ENCODE peak calls at places on chromosome 3, in six cellular contexts. X is mesenchymal stem cell, H is neuronal stem cell, B is IMR-90, Y is H1, D is trophoblast cell. Q is an unnamed sample.

GRCh38 chr3:50542177-50543034 is 25.1 kb downstream of the C3orf18 start:
- DNase-seq in X (peak; percentile 65), H (peak; percentile 77), B (peak; percentile 52), Y (peak; percentile 50), D (peak; percentile 85), Q (peak; percentile 78)

GRCh38 chr3:16319307-16319706 is 54.3 kb downstream of the OXNAD1 start:
- DNase-seq in X (no peak), H (no peak), B (no peak), Y (no peak), D (peak; percentile 69), Q (peak; percentile 57)

GRCh38 chr3:17155951-17156350 is 271.2 kb downstream of the PLCL2 start:
- DNase-seq in X (no peak), H (no peak), B (no peak), Y (no peak), D (no peak), Q (no peak)

GRCh38 chr3:60017631-60018030 is 967.8 kb upstream of the CFAP20DC start:
- DNase-seq in X (no peak), H (no peak), B (no peak), Y (no peak), D (no peak), Q (no peak)

GRCh38 chr3:47636921-47637320 is 58.3 kb upstream of the CSPG5 start:
- DNase-seq in X (no peak), H (no peak), B (no peak), Y (no peak), D (no peak), Q (no peak)

GRCh38 chr3:55408193-55408826 is 78.8 kb downstream of the WNT5A start:
- DNase-seq in X (no peak), H (no peak), B (peak; percentile 15), Y (no peak), D (no peak), Q (no peak)

GRCh38 chr3:94862703-94863102 is 799.8 kb downstream of the NSUN3 start:
- DNase-seq in X (peak; percentile 33), H (no peak), B (no peak), Y (no peak), D (peak; percentile 49), Q (no peak)

GRCh38 chr3:105559856-105560255 is 193.1 kb downstream of the ALCAM start:
- DNase-seq in X (peak; percentile 59), H (no peak), B (peak; percentile 72), Y (no peak), D (no peak), Q (no peak)

GRCh38 chr3:56787784-56788256 is 13.9 kb downstream of the ARHGEF3 start:
- DNase-seq in X (no peak), H (no peak), B (no peak), Y (no peak), D (no peak), Q (no peak)

GRCh38 chr3:64308931-64309330 is 83.7 kb upstream of the PRICKLE2 start:
- DNase-seq in X (no peak), H (no peak), B (no peak), Y (no peak), D (no peak), Q (no peak)

GRCh38 chr3:188271226-188271894 is 117.4 kb downstream of the LPP start:
- DNase-seq in X (no peak), H (no peak), B (no peak), Y (no peak), D (no peak), Q (no peak)

GRCh38 chr3:117080899-117081298 is 371.3 kb downstream of the TUSC7 start:
- DNase-seq in X (no peak), H (no peak), B (peak; percentile 4), Y (peak; percentile 29), D (no peak), Q (no peak)

GRCh38 chr3:129185774-129186173 is 2.1 kb upstream of the CNBP start:
- DNase-seq in X (no peak), H (no peak), B (no peak), Y (no peak), D (no peak), Q (no peak)

GRCh38 chr3:191774485-191774884 is 313.5 kb downstream of the PYDC2 start:
- DNase-seq in X (peak; percentile 85), H (no peak), B (no peak), Y (no peak), D (peak; percentile 89), Q (no peak)

GRCh38 chr3:146682176-146682575 is 77.0 kb upstream of the PLSCR5 start:
- DNase-seq in X (no peak), H (no peak), B (peak; percentile 0), Y (no peak), D (no peak), Q (no peak)

GRCh38 chr3:111750278-111750884 is 108.7 kb upstream of the PHLDB2 start:
- DNase-seq in X (no peak), H (no peak), B (no peak), Y (no peak), D (peak; percentile 21), Q (no peak)

GRCh38 chr3:100634493-100635272 is 25.3 kb downstream of the ADGRG7 start:
- DNase-seq in X (peak; percentile 33), H (no peak), B (peak; percentile 6), Y (no peak), D (peak; percentile 17), Q (no peak)

GRCh38 chr3:31755911-31756658 is 223.4 kb downstream of the STT3B start:
- DNase-seq in X (no peak), H (no peak), B (no peak), Y (no peak), D (no peak), Q (no peak)

GRCh38 chr3:35565048-35565447 is 74.3 kb upstream of the ARPP21 start:
- DNase-seq in X (no peak), H (no peak), B (no peak), Y (no peak), D (no peak), Q (no peak)

GRCh38 chr3:50238549-50239026 is 2.6 kb downstream of the GNAI2 start:
- DNase-seq in X (no peak), H (no peak), B (no peak), Y (no peak), D (no peak), Q (no peak)

GRCh38 chr3:12186046-12186445 is 27.3 kb upstream of the TIMP4 start:
- DNase-seq in X (no peak), H (no peak), B (no peak), Y (no peak), D (no peak), Q (no peak)

GRCh38 chr3:80688814-80689213 is 921.0 kb upstream of the ROBO1 start:
- DNase-seq in X (peak; percentile 11), H (no peak), B (no peak), Y (no peak), D (peak; percentile 42), Q (no peak)

GRCh38 chr3:149936812-149937230 is 33.9 kb downstream of the PFN2 start:
- DNase-seq in X (peak; percentile 77), H (peak; percentile 35), B (peak; percentile 62), Y (peak; percentile 50), D (peak; percentile 70), Q (peak; percentile 73)

GRCh38 chr3:134463676-134464611 is 21.8 kb downstream of the ANAPC13 start:
- DNase-seq in X (peak; percentile 89), H (peak; percentile 94), B (peak; percentile 99), Y (peak; percentile 79), D (peak; percentile 95), Q (peak; percentile 90)

GRCh38 chr3:31968391-31968926 is 12.6 kb downstream of the OSBPL10 start:
- DNase-seq in X (peak; percentile 69), H (no peak), B (peak; percentile 77), Y (no peak), D (peak; percentile 61), Q (no peak)

GRCh38 chr3:72595927-72596610 is 252.2 kb downstream of the SHQ1 start:
- DNase-seq in X (no peak), H (no peak), B (no peak), Y (no peak), D (no peak), Q (no peak)

GRCh38 chr3:78414261-78414660 is 1353.5 kb downstream of the ROBO1 start:
- DNase-seq in X (no peak), H (no peak), B (no peak), Y (no peak), D (no peak), Q (no peak)

GRCh38 chr3:139269984-139270383 is 73.8 kb upstream of the MRPS22 start:
- DNase-seq in X (no peak), H (no peak), B (no peak), Y (no peak), D (no peak), Q (no peak)

GRCh38 chr3:194098036-194098871 is 37.7 kb upstream of the HES1 start:
- DNase-seq in X (no peak), H (no peak), B (no peak), Y (no peak), D (peak; percentile 9), Q (no peak)

GRCh38 chr3:161409069-161409468 is 37.8 kb upstream of the SPTSSB start:
- DNase-seq in X (peak; percentile 47), H (peak; percentile 32), B (peak; percentile 23), Y (no peak), D (peak; percentile 57), Q (no peak)

GRCh38 chr3:5098346-5098745 is 23.7 kb upstream of the ARL8B start:
- DNase-seq in X (no peak), H (no peak), B (no peak), Y (no peak), D (no peak), Q (no peak)

GRCh38 chr3:5202267-5202666 is 14.8 kb downstream of the EDEM1 start:
- DNase-seq in X (no peak), H (no peak), B (no peak), Y (no peak), D (no peak), Q (no peak)

GRCh38 chr3:155917781-155918180 is 47.3 kb downstream of the GMPS start:
- DNase-seq in X (no peak), H (no peak), B (peak; percentile 37), Y (no peak), D (no peak), Q (no peak)

DNA sequence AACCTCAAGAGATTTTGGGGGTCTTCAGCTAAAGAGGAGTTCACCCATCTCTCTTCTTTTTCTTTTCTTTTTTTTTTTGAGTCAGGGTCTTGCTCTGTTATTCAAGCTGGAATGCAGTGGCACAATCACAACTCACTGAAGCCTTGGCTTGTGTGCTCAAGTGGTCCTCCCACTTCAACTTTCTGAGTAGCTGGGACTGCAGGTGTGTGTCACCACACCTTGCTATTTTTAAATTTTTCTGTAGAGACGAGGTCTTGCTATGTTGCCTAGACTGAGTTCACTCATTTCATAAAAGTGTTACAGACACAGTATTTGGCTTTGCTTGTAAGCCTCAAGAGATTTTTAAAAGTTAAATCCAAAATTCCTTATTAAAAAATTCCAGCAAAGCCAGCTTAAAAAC is 71.7 kb downstream of the OXSM start:
- DNase-seq in X (no peak), H (no peak), B (no peak), Y (no peak), D (no peak), Q (no peak)
- H4K91ac ChIP-seq in X (no peak overlapping the region), H (no peak overlapping the region), B (no peak overlapping the region), Y (no peak overlapping the region), D (no peak overlapping the region), Q (no peak overlapping the region)

GRCh38 chr3:124834723-124835718 is 52.1 kb downstream of the ITGB5 start:
- DNase-seq in X (peak; percentile 97), H (no peak), B (peak; percentile 98), Y (no peak), D (peak; percentile 94), Q (peak; percentile 76)
- H3K9ac ChIP-seq in X (peak overlapping the region; percentile 12), H (no peak overlapping the region), B (no peak overlapping the region), Y (peak overlapping the region; percentile 6), D (no peak overlapping the region), Q (no peak overlapping the region)

GRCh38 chr3:113615976-113616375 is 80.5 kb downstream of the USF3 start:
- DNase-seq in X (no peak), H (no peak), B (no peak), Y (no peak), D (no peak), Q (no peak)
- H4K91ac ChIP-seq in X (no peak overlapping the region), H (no peak overlapping the region), B (no peak overlapping the region), Y (no peak overlapping the region), D (no peak overlapping the region), Q (no peak overlapping the region)

GRCh38 chr3:101725890-101726275 is 1.5 kb downstream of the CEP97 start:
- DNase-seq in X (no peak), H (no peak), B (no peak), Y (no peak), D (no peak), Q (no peak)
- H3K9ac ChIP-seq in X (peak overlapping the region; percentile 92), H (no peak overlapping the region), B (peak overlapping the region; percentile 89), Y (no peak overlapping the region), D (no peak overlapping the region), Q (no peak overlapping the region)